ENCODE peak calls at places on chromosomes 7 and 10, in four cellular contexts. One of them, this sample, is unnamed.

GRCh38 chr7:92678291-92678920 is 88.2 kb upstream of the FAM133B start:
- DNase-seq in activated CD4-positive, alpha-beta memory T cell treated with anti-CD3 and anti-CD28 coated beads for 36 hours: no peak
- DNase-seq in astrocyte: no peak
- DNase-seq in SK-MEL-5: no peak
- DNase-seq in this sample: no peak

GRCh38 chr7:141072548-141073172 is 1.2 kb upstream of the TMEM178B start:
- DNase-seq in activated CD4-positive, alpha-beta memory T cell treated with anti-CD3 and anti-CD28 coated beads for 36 hours: peak; percentile 54
- DNase-seq in astrocyte: peak; percentile 74
- DNase-seq in SK-MEL-5: peak; percentile 71
- DNase-seq in this sample: no peak

GRCh38 chr10:43264324-43264986 is 2.4 kb downstream of the RASGEF1A start:
- DNase-seq in activated CD4-positive, alpha-beta memory T cell treated with anti-CD3 and anti-CD28 coated beads for 36 hours: no peak
- DNase-seq in astrocyte: no peak
- DNase-seq in SK-MEL-5: no peak
- DNase-seq in this sample: no peak

GRCh38 chr10:127556911-127557310 is 7.8 kb downstream of the NPS start:
- DNase-seq in activated CD4-positive, alpha-beta memory T cell treated with anti-CD3 and anti-CD28 coated beads for 36 hours: no peak
- DNase-seq in astrocyte: no peak
- DNase-seq in SK-MEL-5: no peak
- DNase-seq in this sample: no peak

GRCh38 chr7:123864438-123864837 is 19.5 kb downstream of the HYAL4 start:
- DNase-seq in activated CD4-positive, alpha-beta memory T cell treated with anti-CD3 and anti-CD28 coated beads for 36 hours: no peak
- DNase-seq in astrocyte: no peak
- DNase-seq in SK-MEL-5: no peak
- DNase-seq in this sample: no peak

GRCh38 chr10:46079831-46080585 is 33.9 kb upstream of the MSMB start:
- DNase-seq in activated CD4-positive, alpha-beta memory T cell treated with anti-CD3 and anti-CD28 coated beads for 36 hours: no peak
- DNase-seq in astrocyte: no peak
- DNase-seq in SK-MEL-5: no peak
- DNase-seq in this sample: no peak

GRCh38 chr7:30312186-30312585 is 27.8 kb downstream of the ZNRF2 start:
- DNase-seq in activated CD4-positive, alpha-beta memory T cell treated with anti-CD3 and anti-CD28 coated beads for 36 hours: no peak
- DNase-seq in astrocyte: peak; percentile 22
- DNase-seq in SK-MEL-5: no peak
- DNase-seq in this sample: no peak

GRCh38 chr10:85612378-85612775 is 754.2 kb downstream of the GRID1 start:
- DNase-seq in activated CD4-positive, alpha-beta memory T cell treated with anti-CD3 and anti-CD28 coated beads for 36 hours: peak; percentile 55
- DNase-seq in astrocyte: no peak
- DNase-seq in SK-MEL-5: no peak
- DNase-seq in this sample: no peak

GRCh38 chr10:7906128-7906527 is 87.8 kb downstream of the TAF3 start:
- DNase-seq in activated CD4-positive, alpha-beta memory T cell treated with anti-CD3 and anti-CD28 coated beads for 36 hours: no peak
- DNase-seq in astrocyte: no peak
- DNase-seq in SK-MEL-5: no peak
- DNase-seq in this sample: no peak

This sample was measured in endothelial cell of umbilical vein.